ENCODE peak calls at places on chromosomes 7 and 10, in four cellular contexts. T is A549, V is DND-41, D is PC-9. C is an unnamed sample.

GRCh38 chr10:7915923-7916322 is 97.6 kb downstream of the TAF3 start:
- DNase-seq in T (no peak), V (no peak), D (no peak), C (no peak)

GRCh38 chr10:28928484-28928883 is 251.2 kb downstream of the BAMBI start:
- DNase-seq in T (peak; percentile 48), V (no peak), D (peak; percentile 38), C (no peak)

GRCh38 chr7:45133877-45134276 is 22.4 kb upstream of the TBRG4 start:
- DNase-seq in T (no peak), V (no peak), D (no peak), C (no peak)

GRCh38 chr7:7696458-7697119 is 21.8 kb downstream of the RPA3 start:
- DNase-seq in T (no peak), V (no peak), D (no peak), C (no peak)

GRCh38 chr7:12092499-12093130 is 118.5 kb upstream of the TMEM106B start:
- DNase-seq in T (no peak), V (no peak), D (no peak), C (no peak)

GRCh38 chr10:79638318-79638717 is 27.6 kb downstream of the SFTPA1 start:
- DNase-seq in T (no peak), V (no peak), D (no peak), C (no peak)

GRCh38 chr7:91520645-91521044 is 256.4 kb downstream of the FZD1 start:
- DNase-seq in T (no peak), V (no peak), D (no peak), C (no peak)

GRCh38 chr7:85021090-85021704 is 165.7 kb downstream of the SEMA3D start:
- DNase-seq in T (peak; percentile 26), V (no peak), D (no peak), C (no peak)

GRCh38 chr10:31816318-31816717 is 112.3 kb downstream of the ARHGAP12 start:
- DNase-seq in T (no peak), V (no peak), D (no peak), C (no peak)

GRCh38 chr10:112087953-112088352 is 95.6 kb downstream of the GPAM start:
- DNase-seq in T (no peak), V (no peak), D (no peak), C (no peak)

GRCh38 chr7:26782501-26782900 is 81.9 kb downstream of the SKAP2 start:
- DNase-seq in T (no peak), V (no peak), D (no peak), C (no peak)

GRCh38 chr10:110074986-110075664 is 67.3 kb downstream of the ADD3 start:
- DNase-seq in T (no peak), V (no peak), D (peak; percentile 38), C (no peak)

GRCh38 chr10:12262278-12262981 is 66.4 kb downstream of the CDC123 start:
- DNase-seq in T (no peak), V (peak; percentile 29), D (peak; percentile 37), C (no peak)

GRCh38 chr10:78532480-78533046 is 498.9 kb downstream of the RPS24 start:
- DNase-seq in T (no peak), V (no peak), D (no peak), C (no peak)

GRCh38 chr7:153430931-153431330 is 621.3 kb upstream of the DPP6 start:
- DNase-seq in T (no peak), V (no peak), D (no peak), C (no peak)

GRCh38 chr7:139682136-139683013 is 95.4 kb downstream of the HIPK2 start:
- DNase-seq in T (peak; percentile 36), V (no peak), D (no peak), C (no peak)

GRCh38 chr10:70459061-70459770 is 17.7 kb upstream of the NODAL start:
- DNase-seq in T (no peak), V (no peak), D (no peak), C (no peak)

GRCh38 chr10:132058111-132058745 is 7.5 kb upstream of the JAKMIP3 start:
- DNase-seq in T (no peak), V (no peak), D (no peak), C (no peak)

GRCh38 chr7:129144834-129145668 is 544 bp downstream of the TSPAN33 start:
- DNase-seq in T (no peak), V (peak; percentile 15), D (no peak), C (peak; percentile 52)

GRCh38 chr7:80135306-80136104 is 874 bp downstream of the GNAI1 start:
- DNase-seq in T (peak; percentile 25), V (no peak), D (no peak), C (peak; percentile 34)

GRCh38 chr10:18658301-18658991 is 785 bp upstream of the ARL5B start:
- DNase-seq in T (no peak), V (no peak), D (no peak), C (peak; percentile 20)

GRCh38 chr7:30285067-30285530 is 702 bp downstream of the ZNRF2 start:
- DNase-seq in T (no peak), V (peak; percentile 40), D (no peak), C (peak; percentile 40)

GRCh38 chr10:69014171-69014570 is 25.6 kb downstream of the KIFBP start:
- DNase-seq in T (no peak), V (no peak), D (no peak), C (no peak)

GRCh38 chr10:33211123-33211878 is 123.2 kb downstream of the NRP1 start:
- DNase-seq in T (no peak), V (no peak), D (no peak), C (no peak)

GRCh38 chr7:74217455-74218342 is 7.9 kb downstream of the LAT2 start:
- DNase-seq in T (no peak), V (peak; percentile 93), D (no peak), C (peak; percentile 76)

GRCh38 chr10:13184726-13185514 is 23.6 kb downstream of the MCM10 start:
- DNase-seq in T (no peak), V (no peak), D (no peak), C (no peak)

GRCh38 chr7:70634610-70635068 is 497.3 kb upstream of the GALNT17 start:
- DNase-seq in T (no peak), V (no peak), D (no peak), C (no peak)

GRCh38 chr10:58177362-58177947 is 90.2 kb downstream of the IPMK start:
- DNase-seq in T (peak; percentile 39), V (no peak), D (no peak), C (peak; percentile 19)

GRCh38 chr10:7410306-7410799 is 481 bp downstream of the SFMBT2 start:
- DNase-seq in T (no peak), V (peak; percentile 62), D (no peak), C (peak; percentile 50)

GRCh38 chr10:129768437-129769355 is 195.4 kb downstream of the EBF3 start:
- DNase-seq in T (no peak), V (no peak), D (no peak), C (no peak)

GRCh38 chr10:34731885-34732701 is 83.0 kb downstream of the PARD3 start:
- DNase-seq in T (peak; percentile 57), V (no peak), D (peak; percentile 90), C (no peak)

GRCh38 chr7:129043012-129043411 is 11.9 kb downstream of the TNPO3 start:
- DNase-seq in T (no peak), V (no peak), D (no peak), C (no peak)

GRCh38 chr10:103111918-103112877 is 80.9 kb downstream of the NT5C2 start:
- DNase-seq in T (no peak), V (no peak), D (no peak), C (peak; percentile 35)

GRCh38 chr10:19979628-19980027 is 163.4 kb downstream of the PLXDC2 start:
- DNase-seq in T (no peak), V (no peak), D (no peak), C (no peak)

GRCh38 chr10:100963826-100964225 is 5.5 kb upstream of the SEMA4G start:
- DNase-seq in T (no peak), V (no peak), D (no peak), C (no peak)

GRCh38 chr7:70376561-70377031 is 755.3 kb upstream of the GALNT17 start:
- DNase-seq in T (no peak), V (no peak), D (no peak), C (no peak)

GRCh38 chr10:102627446-102628293 is 16.6 kb upstream of the TRIM8 start:
- DNase-seq in T (peak; percentile 37), V (no peak), D (no peak), C (no peak)

GRCh38 chr7:113752689-113753088 is 166.1 kb downstream of the PPP1R3A start:
- DNase-seq in T (no peak), V (no peak), D (no peak), C (no peak)

GRCh38 chr10:7424315-7424714 is 13.5 kb upstream of the SFMBT2 start:
- DNase-seq in T (no peak), V (no peak), D (no peak), C (no peak)

GRCh38 chr7:141974831-141975230 is 1.3 kb upstream of the TAS2R38 start:
- DNase-seq in T (peak; percentile 63), V (peak; percentile 15), D (no peak), C (no peak)
- TF ChIP-seq CTCF in T (peak; percentile 70), V (peak; percentile 39), D (peak; percentile 69), C (peak; percentile 16)

GRCh38 chr10:15265076-15265475 is 96.6 kb upstream of the NMT2 start:
- DNase-seq in T (no peak), V (no peak), D (no peak), C (no peak)

GRCh38 chr10:15263657-15264323 is 95.3 kb upstream of the NMT2 start:
- DNase-seq in T (no peak), V (no peak), D (no peak), C (no peak)

GRCh38 chr10:15265558-15265957 is 97.1 kb upstream of the NMT2 start:
- DNase-seq in T (no peak), V (no peak), D (no peak), C (no peak)

GRCh38 chr10:15259136-15259535 is 90.6 kb upstream of the NMT2 start:
- DNase-seq in T (no peak), V (no peak), D (no peak), C (no peak)

GRCh38 chr10:15262036-15262713 is 93.7 kb upstream of the NMT2 start:
- DNase-seq in T (peak; percentile 21), V (no peak), D (no peak), C (no peak)
- TF ChIP-seq CTCF in T (peak; percentile 18), V (peak; percentile 6), D (no peak), C (peak; percentile 18)

DNA sequence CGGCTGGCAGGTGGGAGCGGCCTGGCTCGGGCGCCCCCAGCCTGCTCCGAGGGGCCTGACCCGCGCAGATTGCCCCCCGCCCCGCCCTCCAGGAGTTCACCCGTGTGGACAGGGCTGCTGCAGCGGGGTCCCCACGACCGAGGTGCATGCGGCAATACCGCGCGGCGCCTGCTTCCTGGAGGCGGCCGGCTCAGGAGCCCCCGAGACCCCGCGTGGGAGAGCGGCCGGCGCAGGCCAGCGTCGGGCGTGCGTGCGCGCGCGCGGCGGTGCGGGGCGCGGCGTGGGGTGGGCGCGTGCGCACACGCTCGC is 1.0 kb upstream of the ACHE start:
- DNase-seq in T (no peak), V (no peak), D (no peak), C (no peak)
- TF ChIP-seq CTCF in T (no peak), V (no peak), D (no peak), C (no peak)

GRCh38 chr10:118626953-118627352 is 31.5 kb upstream of the PRLHR start:
- DNase-seq in T (no peak), V (no peak), D (no peak), C (no peak)
- TF ChIP-seq CTCF in T (no peak), V (peak; percentile 50), D (no peak), C (no peak)

GRCh38 chr10:93897070-93897797 is 3.5 kb downstream of the SLC35G1 start:
- DNase-seq in T (no peak), V (no peak), D (no peak), C (no peak)

GRCh38 chr10:93894516-93895378 is 969 bp downstream of the SLC35G1 start:
- DNase-seq in T (no peak), V (no peak), D (no peak), C (peak; percentile 15)

GRCh38 chr10:93899109-93899508 is 5.3 kb downstream of the SLC35G1 start:
- DNase-seq in T (no peak), V (no peak), D (no peak), C (no peak)

GRCh38 chr10:93893646-93894515 is at the start of gene SLC35G1:
- DNase-seq in T (peak; percentile 82), V (no peak), D (peak; percentile 45), C (peak; percentile 94)
- TF ChIP-seq CTCF in T (peak; percentile 12), V (no peak), D (no peak), C (no peak)

C was measured in GM13976.